ENCODE peak calls at places on chromosomes 11 and 22, in ten cellular contexts. N is Peyer's patch, W is right lobe of liver, R is A549, Z is H1, P is heart left ventricle, M is adrenal gland, A is GM12891, B is breast epithelium, J is HCT116. I is an unnamed sample.
A peak's percentile ranks its signal among the peaks of the same experiment; 100 is the strongest.

GRCh38 chr11:104776501-104777170 is 121.6 kb downstream of the CASP12 start:
- DNase-seq in N (no peak), W (no peak), R (no peak), Z (no peak), P (no peak), M (no peak), A (no peak), B (no peak), J (no peak), I (no peak)

GRCh38 chr11:115928811-115929210 is 424.6 kb upstream of the CADM1 start:
- DNase-seq in N (no peak), W (no peak), R (no peak), Z (no peak), P (no peak), M (no peak), A (no peak), B (no peak), J (no peak), I (no peak)

GRCh38 chr11:70420008-70420464 is 21.7 kb downstream of the CTTN start:
- DNase-seq in N (no peak), W (no peak), R (no peak), Z (no peak), P (no peak), M (no peak), A (no peak), B (no peak), J (no peak), I (no peak)

GRCh38 chr11:34570584-34570983 is 50.3 kb upstream of the EHF start:
- DNase-seq in N (no peak), W (no peak), R (no peak), Z (no peak), P (no peak), M (no peak), A (no peak), B (peak; percentile 85), J (no peak), I (peak; percentile 38)

GRCh38 chr11:123587559-123587958 is 66.9 kb downstream of the SCN3B start:
- DNase-seq in N (peak; percentile 54), W (no peak), R (peak; percentile 63), Z (no peak), P (no peak), M (no peak), A (no peak), B (no peak), J (no peak), I (no peak)

GRCh38 chr11:17217395-17217794 is 9.6 kb upstream of the PIK3C2A start:
- DNase-seq in N (no peak), W (no peak), R (no peak), Z (no peak), P (no peak), M (no peak), A (no peak), B (no peak), J (no peak), I (no peak)

GRCh38 chr11:69403556-69404215 is 77.8 kb upstream of the LINC01488 start:
- DNase-seq in N (no peak), W (no peak), R (peak; percentile 37), Z (no peak), P (no peak), M (no peak), A (no peak), B (no peak), J (no peak), I (no peak)

GRCh38 chr22:39179401-39179827 is 26.9 kb upstream of the CBX7 start:
- DNase-seq in N (no peak), W (peak; percentile 31), R (no peak), Z (peak; percentile 55), P (peak; percentile 25), M (no peak), A (no peak), B (no peak), J (no peak), I (no peak)

GRCh38 chr11:58641326-58641725 is 18.9 kb downstream of the CNTF start:
- DNase-seq in N (no peak), W (no peak), R (no peak), Z (no peak), P (no peak), M (no peak), A (no peak), B (no peak), J (no peak), I (no peak)

GRCh38 chr11:22666700-22667439 is 459 bp downstream of the GAS2 start:
- DNase-seq in N (no peak), W (peak; percentile 82), R (no peak), Z (peak; percentile 77), P (peak; percentile 76), M (peak; percentile 22), A (peak; percentile 25), B (no peak), J (no peak), I (no peak)

GRCh38 chr11:105609832-105610781 is at the start of gene GRIA4:
- DNase-seq in N (peak; percentile 53), W (no peak), R (peak; percentile 1), Z (peak; percentile 80), P (peak; percentile 24), M (peak; percentile 21), A (no peak), B (no peak), J (no peak), I (no peak)

GRCh38 chr11:129791515-129791914 is 24.1 kb upstream of the TMEM45B start:
- DNase-seq in N (no peak), W (no peak), R (no peak), Z (no peak), P (no peak), M (no peak), A (no peak), B (no peak), J (no peak), I (no peak)

GRCh38 chr11:107653077-107653476 is 58.8 kb downstream of the SLN start:
- DNase-seq in N (no peak), W (no peak), R (no peak), Z (no peak), P (no peak), M (no peak), A (no peak), B (no peak), J (no peak), I (no peak)

GRCh38 chr11:112241486-112241885 is 15.3 kb downstream of the PTS start:
- DNase-seq in N (no peak), W (no peak), R (no peak), Z (no peak), P (no peak), M (no peak), A (no peak), B (no peak), J (no peak), I (no peak)

GRCh38 chr11:57530215-57530595 is 349 bp downstream of the TIMM10 start:
- DNase-seq in N (peak; percentile 48), W (peak; percentile 51), R (no peak), Z (no peak), P (no peak), M (peak; percentile 31), A (no peak), B (no peak), J (no peak), I (no peak)

GRCh38 chr11:101003468-101003867 is 126.1 kb downstream of the PGR start:
- DNase-seq in N (no peak), W (no peak), R (peak; percentile 11), Z (no peak), P (no peak), M (no peak), A (no peak), B (no peak), J (peak; percentile 18), I (no peak)

GRCh38 chr22:29071261-29072045 is 1.4 kb upstream of the KREMEN1 start:
- DNase-seq in N (peak; percentile 72), W (peak; percentile 67), R (peak; percentile 31), Z (peak; percentile 78), P (peak; percentile 61), M (peak; percentile 31), A (no peak), B (peak; percentile 59), J (no peak), I (no peak)
- TF ChIP-seq POLR2A in N (no peak), W (no peak), R (no peak), Z (no peak), P (no peak), M (no peak), A (no peak), B (no peak), J (no peak), I (no peak)

GRCh38 chr22:30426395-30427353 is 1.1 kb downstream of the MTFP1 start:
- DNase-seq in N (peak; percentile 94), W (peak; percentile 87), R (peak; percentile 89), Z (peak; percentile 91), P (peak; percentile 84), M (peak; percentile 77), A (peak; percentile 80), B (peak; percentile 83), J (peak; percentile 85), I (no peak)
- TF ChIP-seq POLR2A in N (no peak), W (no peak), R (no peak), Z (no peak), P (no peak), M (no peak), A (no peak), B (no peak), J (peak; percentile 14), I (no peak)

DNA sequence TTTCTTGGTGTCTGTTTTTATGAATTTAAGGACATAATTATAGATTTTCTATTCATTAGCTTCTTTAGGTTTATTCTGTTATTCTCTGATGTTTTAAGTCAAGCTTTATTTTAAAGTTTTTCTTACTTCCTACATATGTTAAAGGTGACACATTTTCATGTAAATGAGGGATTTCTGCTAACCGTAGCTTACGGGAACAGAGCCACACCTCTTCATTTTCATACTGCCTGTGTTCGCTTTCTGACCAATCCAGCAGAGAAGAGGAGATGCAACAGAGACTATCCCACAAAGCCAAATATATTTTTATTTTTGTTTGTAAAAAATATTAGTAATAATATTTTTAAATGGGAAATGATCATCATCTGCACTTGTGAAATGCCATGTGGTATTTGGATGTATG is 774.1 kb downstream of the BRD1 start:
- DNase-seq in N (no peak), W (no peak), R (no peak), Z (no peak), P (no peak), M (no peak), A (no peak), B (no peak), J (no peak), I (no peak)
- TF ChIP-seq POLR2A in N (no peak), W (no peak), R (no peak), Z (no peak), P (no peak), M (no peak), A (no peak), B (no peak), J (no peak), I (no peak)

DNA sequence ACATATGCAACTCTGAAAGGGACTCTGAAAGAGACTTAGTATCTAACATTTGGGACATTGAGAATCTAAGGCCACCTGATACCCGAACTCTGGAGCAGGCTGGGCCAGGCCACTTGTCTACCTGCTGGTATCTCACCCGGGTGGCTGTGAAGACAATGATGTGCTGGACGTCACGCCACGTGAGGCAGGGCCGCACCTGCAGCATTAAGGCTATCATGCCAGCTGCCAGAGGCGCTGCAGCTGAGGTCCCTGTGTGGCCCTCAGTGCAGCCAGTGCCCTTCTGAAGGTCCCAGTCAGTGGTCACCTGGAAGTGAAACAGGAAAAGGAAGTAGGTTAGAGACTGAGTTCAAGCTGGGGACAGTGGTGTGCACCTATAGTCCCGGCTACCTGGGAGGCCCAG is 12.4 kb downstream of the PCSK7 start:
- DNase-seq in N (no peak), W (no peak), R (no peak), Z (no peak), P (no peak), M (no peak), A (no peak), B (peak; percentile 38), J (no peak), I (no peak)
- TF ChIP-seq POLR2A in N (no peak), W (no peak), R (no peak), Z (no peak), P (no peak), M (no peak), A (no peak), B (no peak), J (no peak), I (no peak)

GRCh38 chr22:44026066-44026629 is 2.0 kb downstream of the PARVB start:
- DNase-seq in N (no peak), W (no peak), R (no peak), Z (no peak), P (peak; percentile 38), M (no peak), A (no peak), B (no peak), J (no peak), I (no peak)
- TF ChIP-seq POLR2A in N (no peak), W (no peak), R (no peak), Z (no peak), P (no peak), M (no peak), A (no peak), B (no peak), J (no peak), I (no peak)